ENCODE peak calls at places on chromosome 3, in four cellular contexts. Q is stimulated activated CD4-positive, alpha-beta T cell treated with anti-CD3 and anti-CD28 coated beads, Interleukin-4, amount 100 ng/mL, for 48 hours; C is endothelial cell; S is T-helper 1 cell. B is an unnamed sample.

GRCh38 chr3:66499881-66500574 is 794 bp downstream of the LRIG1 start:
- DNase-seq in Q (peak), C (peak), S (no peak), B (no peak)

GRCh38 chr3:69033470-69033869 is 18.7 kb downstream of the TMF1 start:
- DNase-seq in Q (no peak), C (no peak), S (peak), B (no peak)

GRCh38 chr3:132161608-132162007 is 126.8 kb upstream of the CPNE4 start:
- DNase-seq in Q (no peak), C (no peak), S (no peak), B (no peak)

GRCh38 chr3:129722527-129722926 is 116.1 kb upstream of the PLXND1 start:
- DNase-seq in Q (no peak), C (no peak), S (no peak), B (no peak)

GRCh38 chr3:197355713-197356112 is 57.3 kb upstream of the DLG1 start:
- DNase-seq in Q (no peak), C (no peak), S (no peak), B (no peak)

GRCh38 chr3:197487911-197488391 is 67.8 kb downstream of the BDH1 start:
- DNase-seq in Q (no peak), C (no peak), S (no peak), B (no peak)

GRCh38 chr3:40677749-40678148 is 153.0 kb downstream of the ZNF621 start:
- DNase-seq in Q (no peak), C (no peak), S (no peak), B (no peak)

GRCh38 chr3:33061782-33062181 is 35.2 kb downstream of the GLB1 start:
- DNase-seq in Q (no peak), C (no peak), S (peak), B (no peak)